ENCODE peak calls at places on chromosomes 7 and 10, in six cellular contexts. L, H, B, Z, F and R are unnamed samples.

GRCh38 chr10:42864575-42864974 is 82.0 kb downstream of the BMS1 start:
- DNase-seq in L (no peak), H (no peak), B (peak), Z (no peak), F (no peak), R (no peak)

GRCh38 chr7:30171753-30172447 is 37.1 kb downstream of the MTURN start:
- DNase-seq in L (no peak), H (no peak), B (no peak), Z (no peak), F (no peak), R (no peak)

GRCh38 chr10:60479305-60480020 is 89.8 kb upstream of the ANK3 start:
- DNase-seq in L (no peak), H (no peak), B (no peak), Z (no peak), F (no peak), R (no peak)

GRCh38 chr7:1941464-1942025 is 271.5 kb downstream of the ELFN1 start:
- DNase-seq in L (no peak), H (no peak), B (no peak), Z (no peak), F (no peak), R (no peak)

GRCh38 chr7:70299447-70299807 is 701.2 kb downstream of the AUTS2 start:
- DNase-seq in L (no peak), H (no peak), B (no peak), Z (no peak), F (no peak), R (no peak)

GRCh38 chr7:101093907-101094306 is 8.6 kb downstream of the TRIM56 start:
- DNase-seq in L (no peak), H (no peak), B (peak), Z (no peak), F (no peak), R (no peak)

GRCh38 chr7:121562274-121562673 is 166.2 kb upstream of the FAM3C start:
- DNase-seq in L (no peak), H (no peak), B (peak), Z (no peak), F (no peak), R (no peak)

GRCh38 chr10:100148353-100149211 is 37.2 kb downstream of the ERLIN1 start:
- DNase-seq in L (no peak), H (no peak), B (peak), Z (no peak), F (no peak), R (peak)

GRCh38 chr10:95333997-95334792 is 43.4 kb upstream of the PDLIM1 start:
- DNase-seq in L (peak), H (no peak), B (peak), Z (no peak), F (no peak), R (no peak)

GRCh38 chr10:18020523-18020922 is 68.8 kb downstream of the SLC39A12 start:
- DNase-seq in L (no peak), H (no peak), B (no peak), Z (no peak), F (no peak), R (no peak)

GRCh38 chr10:23001901-23002516 is 74.2 kb downstream of the ARMC3 start:
- DNase-seq in L (no peak), H (no peak), B (no peak), Z (no peak), F (no peak), R (no peak)